ENCODE peak calls at places on chromosomes 6 and 20, in four cellular contexts. L is caudate nucleus; F is chondrocyte; U is stimulated activated naive CD8-positive, alpha-beta T cell treated with anti-CD3 and anti-CD28 coated beads, Interleukin-15, Interleukin-2, amounts not matched to agents 100 U/mL and 50 U/mL, for 24 hours. H is an unnamed sample.

GRCh38 chr6:135411339-135411738 is 86.2 kb downstream of the AHI1 start:
- DNase-seq in L (no peak), F (no peak), U (no peak), H (no peak)

GRCh38 chr6:43575105-43575771 is 600 bp downstream of the XPO5 start:
- DNase-seq in L (peak; percentile 45), F (peak; percentile 93), U (peak; percentile 62), H (no peak)

GRCh38 chr6:40798069-40798770 is 211.1 kb upstream of the LRFN2 start:
- DNase-seq in L (no peak), F (no peak), U (no peak), H (no peak)

GRCh38 chr20:8434326-8434876 is 302.3 kb downstream of the PLCB1 start:
- DNase-seq in L (no peak), F (no peak), U (no peak), H (no peak)

GRCh38 chr6:105681061-105681460 is 278.2 kb upstream of the PREP start:
- DNase-seq in L (no peak), F (no peak), U (no peak), H (no peak)

GRCh38 chr20:59068534-59068933 is 25.9 kb upstream of the PRELID3B start:
- DNase-seq in L (no peak), F (no peak), U (no peak), H (no peak)

GRCh38 chr20:48668451-48668946 is 159.3 kb downstream of the PREX1 start:
- DNase-seq in L (peak; percentile 34), F (no peak), U (no peak), H (no peak)

GRCh38 chr6:44001318-44001868 is 125.9 kb downstream of the MRPL14 start:
- DNase-seq in L (no peak), F (peak; percentile 57), U (peak; percentile 52), H (peak; percentile 76)

GRCh38 chr6:133040025-133040838 is 200.9 kb upstream of the EYA4 start:
- DNase-seq in L (no peak), F (no peak), U (no peak), H (peak; percentile 11)

GRCh38 chr6:162852810-162853577 is 125.2 kb downstream of the PACRG start:
- DNase-seq in L (no peak), F (no peak), U (no peak), H (no peak)

GRCh38 chr20:9610665-9611064 is 96.3 kb downstream of the LAMP5 start:
- DNase-seq in L (no peak), F (no peak), U (no peak), H (no peak)

GRCh38 chr20:3080939-3081388 is 3.6 kb downstream of the AVP start:
- DNase-seq in L (no peak), F (peak; percentile 76), U (no peak), H (no peak)

GRCh38 chr6:30914076-30914853 is at the start of gene VARS2:
- DNase-seq in L (peak; percentile 85), F (no peak), U (peak; percentile 89), H (peak; percentile 99)

H was measured in GM13976.